ENCODE peak calls at places on chromosomes 1 and 21, in ten cellular contexts. W is heart left ventricle, E is cardiac muscle cell, V is NB4, N is fibroblast of mammary gland, S is GM06990, A is A549, Q is lung, I is HL-60, J is brain microvascular endothelial cell. T is an unnamed sample.
A peak's percentile ranks its signal among the peaks of the same experiment; 100 is the strongest.

GRCh38 chr1:153533689-153534201 is 2.0 kb downstream of the S100A6 start:
- DNase-seq in W (peak; percentile 75), E (no peak), V (no peak), N (peak; percentile 96), S (no peak), A (peak; percentile 82), Q (peak; percentile 65), I (no peak), J (peak; percentile 89), T (peak; percentile 51)

GRCh38 chr1:180397190-180397589 is 105.2 kb downstream of the ACBD6 start:
- DNase-seq in W (no peak), E (no peak), V (peak; percentile 65), N (no peak), S (no peak), A (no peak), Q (no peak), I (peak; percentile 54), J (no peak), T (no peak)

GRCh38 chr1:223727541-223727940 is 15.2 kb downstream of the CAPN2 start:
- DNase-seq in W (no peak), E (no peak), V (no peak), N (no peak), S (no peak), A (no peak), Q (no peak), I (no peak), J (no peak), T (no peak)

GRCh38 chr1:228048659-228049333 is 33.7 kb upstream of the ARF1 start:
- DNase-seq in W (no peak), E (no peak), V (no peak), N (no peak), S (no peak), A (no peak), Q (no peak), I (no peak), J (no peak), T (no peak)

GRCh38 chr1:211356723-211357418 is 30.2 kb downstream of the TRAF5 start:
- DNase-seq in W (no peak), E (no peak), V (no peak), N (peak; percentile 84), S (no peak), A (no peak), Q (no peak), I (no peak), J (peak; percentile 51), T (no peak)

GRCh38 chr1:78892251-78892650 is 114.3 kb downstream of the ADGRL4 start:
- DNase-seq in W (no peak), E (no peak), V (no peak), N (peak; percentile 78), S (no peak), A (no peak), Q (no peak), I (no peak), J (no peak), T (no peak)

GRCh38 chr1:54199151-54199764 is 572 bp downstream of the CYB5RL start:
- DNase-seq in W (no peak), E (no peak), V (no peak), N (peak; percentile 13), S (no peak), A (no peak), Q (no peak), I (peak; percentile 20), J (no peak), T (no peak)

GRCh38 chr21:25966308-25966707 is 204.3 kb downstream of the APP start:
- DNase-seq in W (no peak), E (no peak), V (no peak), N (no peak), S (no peak), A (no peak), Q (no peak), I (no peak), J (no peak), T (no peak)

GRCh38 chr1:63966016-63966415 is 192.2 kb downstream of the ROR1 start:
- DNase-seq in W (no peak), E (no peak), V (no peak), N (no peak), S (no peak), A (no peak), Q (no peak), I (no peak), J (no peak), T (no peak)

GRCh38 chr1:59664167-59664566 is 150.6 kb upstream of the HOOK1 start:
- DNase-seq in W (no peak), E (no peak), V (no peak), N (no peak), S (no peak), A (no peak), Q (no peak), I (no peak), J (no peak), T (no peak)

GRCh38 chr1:24900486-24900849 is 29.6 kb downstream of the RUNX3 start:
- DNase-seq in W (no peak), E (no peak), V (no peak), N (no peak), S (no peak), A (no peak), Q (no peak), I (no peak), J (no peak), T (no peak)

GRCh38 chr1:215600258-215600792 is 33.2 kb downstream of the KCTD3 start:
- DNase-seq in W (no peak), E (no peak), V (no peak), N (no peak), S (no peak), A (no peak), Q (no peak), I (no peak), J (no peak), T (no peak)

GRCh38 chr1:160707171-160708109 is 4.2 kb downstream of the CD48 start:
- DNase-seq in W (no peak), E (no peak), V (peak; percentile 39), N (no peak), S (peak; percentile 45), A (no peak), Q (no peak), I (no peak), J (no peak), T (no peak)
- H3K4me3 ChIP-seq in W (peak overlapping the region; percentile 3), E (no peak overlapping the region), V (no peak overlapping the region), N (no peak overlapping the region), S (peak overlapping the region; percentile 98), A (no peak overlapping the region), Q (no peak overlapping the region), I (peak overlapping the region; percentile 36), J (no peak overlapping the region), T (no peak overlapping the region)

GRCh38 chr1:110339427-110340206 is 440 bp downstream of the RBM15 start:
- DNase-seq in W (peak; percentile 50), E (peak; percentile 70), V (peak; percentile 60), N (peak; percentile 71), S (peak; percentile 84), A (peak; percentile 30), Q (peak; percentile 56), I (no peak), J (peak; percentile 40), T (peak; percentile 67)
- TF ChIP-seq CTCF in W (peak; percentile 18), E (peak; percentile 39), V (no peak), N (peak; percentile 39), S (peak; percentile 6), A (no peak), Q (no peak), I (no peak), J (peak; percentile 77), T (no peak)

DNA sequence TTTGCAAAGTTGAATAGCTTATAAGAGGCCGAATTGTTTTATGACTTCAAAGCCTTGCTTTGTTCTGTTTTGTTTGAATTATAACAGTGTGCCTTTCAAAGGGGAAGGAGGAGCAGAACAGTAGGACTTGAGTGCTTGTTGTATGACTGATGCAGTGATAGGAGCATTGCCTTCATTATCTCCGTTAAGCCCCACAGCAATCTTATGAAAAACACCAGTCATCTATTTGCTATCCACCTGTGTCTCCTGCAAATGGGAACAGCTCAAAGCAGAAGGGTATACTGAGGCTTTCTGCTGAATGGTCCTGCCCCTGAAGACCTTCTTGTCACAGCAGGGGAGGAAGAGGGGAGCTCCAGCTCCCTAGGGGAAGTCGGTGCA is 127.5 kb downstream of the RNF220 start:
- DNase-seq in W (no peak), E (no peak), V (no peak), N (no peak), S (no peak), A (no peak), Q (no peak), I (no peak), J (no peak), T (no peak)
- H3K4me3 ChIP-seq in W (no peak overlapping the region), E (no peak overlapping the region), V (no peak overlapping the region), N (no peak overlapping the region), S (no peak overlapping the region), A (no peak overlapping the region), Q (no peak overlapping the region), I (no peak overlapping the region), J (no peak overlapping the region), T (no peak overlapping the region)

DNA sequence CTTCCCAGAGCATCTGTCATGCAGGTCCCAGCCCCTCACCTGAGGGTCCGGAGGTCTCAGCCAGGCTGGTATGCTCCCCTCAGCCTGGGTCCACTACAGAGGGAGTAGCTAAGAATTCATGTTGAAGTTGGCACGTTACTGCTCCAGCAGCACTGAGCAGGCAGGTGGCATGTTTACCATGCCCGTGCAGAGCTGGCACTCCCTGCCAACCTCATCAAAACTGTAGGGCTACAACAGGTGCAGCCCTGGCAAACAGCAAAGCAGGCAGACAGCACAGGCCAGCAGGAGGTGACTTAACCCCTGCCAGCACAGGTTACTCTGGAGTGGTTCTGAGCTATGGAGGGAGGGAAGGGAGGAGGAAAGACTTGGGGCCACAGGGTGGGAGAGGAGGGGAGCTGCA is 46.4 kb downstream of the NUAK2 start:
- DNase-seq in W (no peak), E (no peak), V (no peak), N (no peak), S (no peak), A (no peak), Q (peak; percentile 69), I (no peak), J (no peak), T (peak; percentile 79)
- TF ChIP-seq CTCF in W (no peak), E (no peak), V (no peak), N (no peak), S (no peak), A (no peak), Q (no peak), I (no peak), J (no peak), T (no peak)

GRCh38 chr1:12169442-12170135 is 2.8 kb downstream of the TNFRSF1B start:
- DNase-seq in W (no peak), E (no peak), V (no peak), N (no peak), S (no peak), A (no peak), Q (no peak), I (no peak), J (no peak), T (no peak)

GRCh38 chr1:12168451-12169160 is 1.8 kb downstream of the TNFRSF1B start:
- DNase-seq in W (peak; percentile 65), E (no peak), V (peak; percentile 37), N (no peak), S (no peak), A (no peak), Q (no peak), I (no peak), J (no peak), T (no peak)

GRCh38 chr1:12172042-12172851 is 5.5 kb downstream of the TNFRSF1B start:
- DNase-seq in W (no peak), E (no peak), V (no peak), N (no peak), S (no peak), A (no peak), Q (no peak), I (no peak), J (no peak), T (no peak)

GRCh38 chr1:12171206-12172041 is 4.6 kb downstream of the TNFRSF1B start:
- DNase-seq in W (no peak), E (no peak), V (no peak), N (no peak), S (no peak), A (no peak), Q (no peak), I (no peak), J (no peak), T (no peak)

GRCh38 chr1:12170263-12170671 is 3.5 kb downstream of the TNFRSF1B start:
- DNase-seq in W (peak; percentile 84), E (no peak), V (no peak), N (no peak), S (no peak), A (no peak), Q (no peak), I (no peak), J (no peak), T (no peak)
- H3K4me3 ChIP-seq in W (peak overlapping the region; percentile 6), E (no peak overlapping the region), V (no peak overlapping the region), N (no peak overlapping the region), S (no peak overlapping the region), A (no peak overlapping the region), Q (no peak overlapping the region), I (peak overlapping the region; percentile 13), J (no peak overlapping the region), T (no peak overlapping the region)